ENCODE peak calls at places on chromosomes 3 and 15, in nine cellular contexts. B is substantia nigra, N is NCI-H1417 treated with DMSO at 0.1 percent for 48 hours, K is heart right ventricle, O is fibroblast of pulmonary artery, M is left ventricle myocardium superior, W is OCI-M1, U is memory B cell, D is hypothalamus. G is an unnamed sample.

GRCh38 chr15:40578892-40579291 is 9.8 kb downstream of the RPUSD2 start:
- DNase-seq in B (no peak), N (no peak), K (no peak), O (no peak), M (no peak), W (no peak), U (no peak), D (no peak), G (no peak)

GRCh38 chr3:129476586-129476985 is 36.6 kb downstream of the IFT122 start:
- DNase-seq in B (no peak), N (no peak), K (no peak), O (no peak), M (no peak), W (no peak), U (no peak), D (no peak), G (no peak)

GRCh38 chr15:45205192-45205591 is 17.4 kb upstream of the SHF start:
- DNase-seq in B (no peak), N (no peak), K (peak), O (peak), M (no peak), W (peak), U (peak), D (no peak), G (no peak)

GRCh38 chr3:15074500-15074899 is 9.4 kb upstream of the MRPS25 start:
- DNase-seq in B (no peak), N (no peak), K (no peak), O (no peak), M (no peak), W (no peak), U (no peak), D (no peak), G (no peak)

GRCh38 chr3:46504780-46505179 is 7.0 kb downstream of the RTP3 start:
- DNase-seq in B (no peak), N (no peak), K (no peak), O (no peak), M (no peak), W (no peak), U (no peak), D (no peak), G (no peak)

GRCh38 chr3:85081191-85081895 is 122.6 kb downstream of the CADM2 start:
- DNase-seq in B (no peak), N (no peak), K (no peak), O (peak), M (no peak), W (no peak), U (no peak), D (no peak), G (no peak)

GRCh38 chr3:189355481-189356201 is 183.9 kb downstream of the TPRG1 start:
- DNase-seq in B (no peak), N (no peak), K (no peak), O (peak), M (no peak), W (no peak), U (no peak), D (no peak), G (no peak)

GRCh38 chr3:22704571-22705354 is 498.4 kb upstream of the UBE2E2 start:
- DNase-seq in B (no peak), N (no peak), K (no peak), O (no peak), M (no peak), W (no peak), U (no peak), D (no peak), G (no peak)

GRCh38 chr15:69802432-69802831 is 295.3 kb downstream of the TLE3 start:
- DNase-seq in B (no peak), N (no peak), K (no peak), O (no peak), M (no peak), W (no peak), U (no peak), D (no peak), G (no peak)

GRCh38 chr3:8942746-8943488 is 20.4 kb downstream of the RAD18 start:
- DNase-seq in B (no peak), N (no peak), K (no peak), O (no peak), M (no peak), W (peak), U (no peak), D (no peak), G (no peak)

GRCh38 chr15:85691350-85692240 is 103.1 kb downstream of the KLHL25 start:
- DNase-seq in B (no peak), N (no peak), K (no peak), O (no peak), M (no peak), W (peak), U (no peak), D (no peak), G (no peak)

GRCh38 chr15:80455668-80456442 is 51.7 kb downstream of the ARNT2 start:
- DNase-seq in B (no peak), N (peak), K (peak), O (peak), M (peak), W (peak), U (peak), D (no peak), G (no peak)

GRCh38 chr3:23999012-23999641 is 54.0 kb downstream of the NR1D2 start:
- DNase-seq in B (peak), N (no peak), K (peak), O (peak), M (peak), W (peak), U (peak), D (peak), G (peak)

GRCh38 chr15:70608156-70608555 is 155.2 kb downstream of the UACA start:
- DNase-seq in B (no peak), N (no peak), K (peak), O (peak), M (no peak), W (peak), U (no peak), D (no peak), G (no peak)

GRCh38 chr3:52311567-52312119 is 4.5 kb upstream of the DNAH1 start:
- DNase-seq in B (no peak), N (peak), K (no peak), O (no peak), M (no peak), W (no peak), U (no peak), D (no peak), G (no peak)

GRCh38 chr3:170500462-170500861 is 81.8 kb downstream of the CLDN11 start:
- DNase-seq in B (no peak), N (no peak), K (no peak), O (no peak), M (no peak), W (no peak), U (no peak), D (no peak), G (no peak)

GRCh38 chr3:10026084-10026890 is at the start of gene FANCD2:
- DNase-seq in B (peak), N (peak), K (peak), O (peak), M (peak), W (peak), U (peak), D (peak), G (peak)

GRCh38 chr3:32380097-32380496 is 11.6 kb upstream of the CMTM7 start:
- DNase-seq in B (no peak), N (no peak), K (no peak), O (no peak), M (no peak), W (peak), U (no peak), D (no peak), G (no peak)

GRCh38 chr15:70061086-70061370 is 36.7 kb downstream of the TLE3 start:
- DNase-seq in B (no peak), N (no peak), K (no peak), O (peak), M (no peak), W (no peak), U (no peak), D (no peak), G (no peak)

GRCh38 chr3:29481249-29481648 is 200.4 kb downstream of the RBMS3 start:
- DNase-seq in B (no peak), N (no peak), K (no peak), O (no peak), M (no peak), W (no peak), U (no peak), D (no peak), G (no peak)

GRCh38 chr15:92668086-92668485 is 12.5 kb upstream of the FAM174B start:
- DNase-seq in B (no peak), N (no peak), K (no peak), O (no peak), M (no peak), W (no peak), U (no peak), D (no peak), G (no peak)

GRCh38 chr15:51077565-51078153 is 17.0 kb downstream of the TNFAIP8L3 start:
- DNase-seq in B (peak), N (no peak), K (peak), O (peak), M (peak), W (peak), U (peak), D (peak), G (peak)

GRCh38 chr3:58526124-58526957 is 10.6 kb downstream of the ACOX2 start:
- DNase-seq in B (no peak), N (no peak), K (no peak), O (peak), M (no peak), W (peak), U (no peak), D (no peak), G (no peak)

GRCh38 chr15:75732206-75732808 is 19.7 kb upstream of the CSPG4 start:
- DNase-seq in B (no peak), N (no peak), K (no peak), O (no peak), M (peak), W (no peak), U (no peak), D (no peak), G (no peak)

GRCh38 chr3:167188592-167188991 is 191.5 kb downstream of the ZBBX start:
- DNase-seq in B (no peak), N (no peak), K (no peak), O (no peak), M (no peak), W (no peak), U (no peak), D (no peak), G (no peak)

GRCh38 chr3:95084738-95085137 is 1021.9 kb downstream of the NSUN3 start:
- DNase-seq in B (no peak), N (no peak), K (no peak), O (no peak), M (no peak), W (no peak), U (no peak), D (no peak), G (no peak)

GRCh38 chr3:69084668-69085542 is at the start of gene ARL6IP5:
- DNase-seq in B (peak), N (no peak), K (peak), O (peak), M (peak), W (peak), U (peak), D (peak), G (peak)

GRCh38 chr3:46981932-46982471 is 2.5 kb downstream of the NBEAL2 start:
- DNase-seq in B (no peak), N (no peak), K (no peak), O (no peak), M (peak), W (no peak), U (no peak), D (no peak), G (peak)

GRCh38 chr3:187770224-187770623 is 25.0 kb upstream of the BCL6 start:
- DNase-seq in B (no peak), N (no peak), K (no peak), O (no peak), M (no peak), W (no peak), U (no peak), D (no peak), G (no peak)

GRCh38 chr3:114221165-114221880 is 16.1 kb downstream of the ZNF80 start:
- DNase-seq in B (no peak), N (no peak), K (no peak), O (peak), M (peak), W (peak), U (no peak), D (no peak), G (no peak)

GRCh38 chr3:156605686-156606605 is 51.0 kb upstream of the SSR3 start:
- DNase-seq in B (no peak), N (no peak), K (peak), O (peak), M (peak), W (no peak), U (no peak), D (peak), G (peak)

GRCh38 chr15:96285715-96286367 is 44.7 kb upstream of the NR2F2 start:
- DNase-seq in B (no peak), N (no peak), K (peak), O (no peak), M (peak), W (no peak), U (no peak), D (no peak), G (peak)

GRCh38 chr15:72116680-72117447 is 1.1 kb downstream of the MYO9A start:
- DNase-seq in B (peak), N (no peak), K (peak), O (peak), M (no peak), W (peak), U (no peak), D (no peak), G (peak)

GRCh38 chr15:63832620-63833245 is 1.0 kb downstream of the HERC1 start:
- DNase-seq in B (no peak), N (no peak), K (no peak), O (peak), M (no peak), W (peak), U (no peak), D (no peak), G (no peak)

GRCh38 chr3:38528457-38528856 is 32.3 kb downstream of the EXOG start:
- DNase-seq in B (no peak), N (no peak), K (no peak), O (no peak), M (peak), W (peak), U (no peak), D (no peak), G (no peak)

GRCh38 chr3:111260878-111261277 is 189.3 kb downstream of the NECTIN3 start:
- DNase-seq in B (no peak), N (no peak), K (no peak), O (no peak), M (no peak), W (no peak), U (no peak), D (no peak), G (no peak)